ENCODE peak calls at places on chromosome 21, in five cellular contexts. B is HL-60, O is activated B cell treated with CpG ODN at 0.5 μM for 24 hours, C is MM.1S, T is bronchial epithelial cell. G is an unnamed sample.

GRCh38 chr21:43283136-43283924 is 114.5 kb downstream of the CRYAA start:
- DNase-seq in B (no peak), O (no peak), C (no peak), T (no peak), G (no peak)

GRCh38 chr21:17250651-17251294 is 262.1 kb upstream of the CXADR start:
- DNase-seq in B (no peak), O (no peak), C (no peak), T (no peak), G (no peak)

GRCh38 chr21:36183144-36183795 is 26.6 kb downstream of the DOP1B start:
- DNase-seq in B (peak; percentile 49), O (no peak), C (no peak), T (peak; percentile 11), G (no peak)

GRCh38 chr21:27397578-27397977 is 430.7 kb upstream of the ADAMTS5 start:
- DNase-seq in B (no peak), O (no peak), C (no peak), T (no peak), G (no peak)

GRCh38 chr21:42671778-42672593 is 18.6 kb downstream of the PDE9A start:
- DNase-seq in B (no peak), O (no peak), C (no peak), T (peak; percentile 57), G (no peak)

GRCh38 chr21:37521658-37522057 is 155.1 kb downstream of the DYRK1A start:
- DNase-seq in B (no peak), O (no peak), C (no peak), T (no peak), G (no peak)

GRCh38 chr21:30227633-30228404 is 11.9 kb upstream of the CLDN8 start:
- DNase-seq in B (peak; percentile 23), O (no peak), C (no peak), T (peak; percentile 100), G (no peak)

GRCh38 chr21:43905726-43906455 is 40.9 kb downstream of the AGPAT3 start:
- DNase-seq in B (no peak), O (no peak), C (no peak), T (no peak), G (no peak)

GRCh38 chr21:34132905-34133304 is 59.5 kb downstream of the MRPS6 start:
- DNase-seq in B (no peak), O (no peak), C (no peak), T (no peak), G (no peak)

GRCh38 chr21:42039911-42040351 is 29.8 kb upstream of the ZBTB21 start:
- DNase-seq in B (no peak), O (no peak), C (no peak), T (no peak), G (no peak)

DNA sequence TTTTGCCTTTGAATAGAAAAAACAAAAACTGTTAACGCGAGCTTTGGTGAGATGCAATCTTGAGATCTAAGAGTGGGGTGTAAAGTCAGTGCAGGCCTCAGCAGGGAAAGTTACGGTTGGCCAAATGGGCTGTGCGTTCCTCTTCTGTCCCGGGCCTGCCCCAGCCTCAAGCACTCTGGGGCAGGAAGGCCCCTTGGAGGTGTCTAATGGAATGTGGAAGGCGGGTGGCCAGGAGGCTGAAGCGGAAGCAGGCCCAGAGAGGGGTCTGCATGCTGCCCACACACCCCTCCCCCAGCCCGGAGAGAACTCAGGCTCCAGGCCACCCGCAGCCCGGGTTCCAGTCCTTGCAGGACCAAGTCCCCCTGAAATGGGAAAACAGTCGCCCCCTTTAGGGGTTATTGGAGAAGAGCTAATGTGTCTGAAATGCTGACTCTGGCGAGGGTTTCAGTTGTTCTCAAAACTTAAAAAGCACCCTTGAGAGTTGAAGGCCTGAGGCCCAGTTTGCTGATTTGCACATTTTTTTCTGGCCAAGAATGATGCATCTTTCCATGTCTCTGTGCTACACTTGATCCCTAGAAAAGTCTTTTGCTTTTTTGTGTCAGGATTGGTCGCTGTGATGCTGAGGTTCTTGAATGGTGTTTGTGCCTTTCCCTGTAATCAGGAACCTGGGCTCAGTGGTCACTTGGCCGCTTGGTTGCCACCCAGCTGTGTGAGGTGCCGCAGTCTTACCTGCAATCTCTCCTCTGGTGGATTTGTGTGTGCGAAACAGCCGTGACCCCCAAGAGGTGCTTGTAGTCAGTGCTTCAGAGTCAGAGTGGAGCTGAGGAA is 2.0 kb downstream of the COL18A1 start:
- DNase-seq in B (no peak), O (no peak), C (no peak), T (no peak), G (no peak)
- TF ChIP-seq CTCF in B (no peak), O (no peak), C (no peak), T (no peak), G (no peak)

DNA sequence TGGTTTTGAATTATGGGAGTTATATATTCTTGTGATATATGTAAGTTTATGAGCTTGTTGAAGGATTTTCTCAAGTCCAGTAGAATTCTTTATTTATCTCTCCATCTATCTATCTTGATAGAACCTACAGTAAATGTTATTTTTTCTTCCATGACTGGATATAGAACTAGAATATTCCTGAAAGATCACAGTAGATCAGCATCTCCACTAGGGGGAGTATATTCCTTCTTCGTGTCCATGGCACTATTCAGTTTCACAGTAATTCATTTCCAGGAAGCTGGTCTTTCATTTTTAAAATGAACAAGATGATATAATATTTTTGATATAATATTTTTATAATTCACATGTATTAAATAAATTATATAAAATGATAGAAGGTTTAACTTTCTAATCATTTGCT is 18.8 kb downstream of the TMPRSS15 start:
- DNase-seq in B (no peak), O (no peak), C (peak; percentile 57), T (peak; percentile 3), G (no peak)
- TF ChIP-seq CTCF in B (peak; percentile 32), O (no peak), C (peak; percentile 66), T (no peak), G (no peak)

GRCh38 chr21:14955936-14956520 is 108.8 kb downstream of the NRIP1 start:
- DNase-seq in B (no peak), O (no peak), C (no peak), T (peak; percentile 81), G (no peak)

GRCh38 chr21:14956826-14957225 is 108.0 kb downstream of the NRIP1 start:
- DNase-seq in B (no peak), O (no peak), C (no peak), T (peak; percentile 86), G (no peak)

GRCh38 chr21:14949603-14950002 is 115.2 kb downstream of the NRIP1 start:
- DNase-seq in B (no peak), O (no peak), C (no peak), T (no peak), G (no peak)

GRCh38 chr21:14957836-14958235 is 107.0 kb downstream of the NRIP1 start:
- DNase-seq in B (no peak), O (no peak), C (no peak), T (peak; percentile 63), G (no peak)

DNA sequence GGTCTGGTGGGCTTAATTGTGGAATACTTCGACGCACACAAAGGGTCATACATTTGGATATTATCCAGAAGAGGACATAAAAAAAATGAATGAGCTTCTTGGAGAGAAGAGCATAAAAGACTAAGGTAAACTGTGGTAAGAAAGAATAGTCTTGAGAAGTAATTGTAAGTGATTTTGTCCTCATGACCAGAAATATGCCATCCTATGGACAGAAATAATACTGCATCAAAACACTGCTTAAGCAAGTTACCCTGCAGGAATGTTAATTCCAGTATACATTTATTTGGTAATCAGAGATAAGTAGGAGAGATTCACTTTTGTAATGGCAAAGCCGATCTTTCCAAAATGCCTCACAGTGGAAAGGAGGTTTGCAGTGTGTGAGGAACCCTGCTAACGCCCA is 111.9 kb downstream of the NRIP1 start:
- DNase-seq in B (no peak), O (no peak), C (no peak), T (no peak), G (no peak)
- TF ChIP-seq CTCF in B (no peak), O (no peak), C (no peak), T (no peak), G (no peak)

GRCh38 chr21:16215193-16215592 is 485.4 kb downstream of the USP25 start:
- DNase-seq in B (no peak), O (no peak), C (no peak), T (no peak), G (no peak)
- TF ChIP-seq CTCF in B (no peak), O (no peak), C (no peak), T (no peak), G (no peak)

GRCh38 chr21:28832013-28832714 is 160.5 kb downstream of the LTN1 start:
- DNase-seq in B (no peak), O (no peak), C (peak; percentile 30), T (peak; percentile 92), G (no peak)

GRCh38 chr21:28833181-28833580 is 159.5 kb downstream of the LTN1 start:
- DNase-seq in B (peak; percentile 6), O (no peak), C (no peak), T (peak; percentile 35), G (no peak)

GRCh38 chr21:28834335-28835238 is 158.1 kb downstream of the LTN1 start:
- DNase-seq in B (no peak), O (no peak), C (no peak), T (peak; percentile 22), G (no peak)

GRCh38 chr21:28832715-28833061 is 160.0 kb downstream of the LTN1 start:
- DNase-seq in B (no peak), O (no peak), C (no peak), T (no peak), G (no peak)

DNA sequence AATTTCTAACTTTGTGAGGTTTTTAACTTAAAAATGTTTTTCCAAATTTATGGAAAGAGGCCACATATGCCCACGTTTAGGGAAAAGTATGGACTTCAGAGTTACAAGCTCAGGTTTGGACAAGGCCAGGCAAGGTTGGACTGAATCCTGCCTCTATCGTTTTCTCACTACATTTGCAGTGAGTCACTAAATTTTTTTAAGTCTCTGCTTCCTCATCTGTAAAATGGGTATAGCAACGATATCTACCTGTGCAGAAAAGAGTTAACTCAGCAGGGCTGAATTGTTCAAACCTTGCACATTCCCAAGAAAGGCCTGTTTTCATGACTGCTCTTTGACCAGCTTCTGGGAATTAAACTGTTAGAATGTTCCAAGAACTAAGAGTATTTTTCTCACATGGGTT is 159.1 kb downstream of the LTN1 start:
- DNase-seq in B (no peak), O (no peak), C (no peak), T (no peak), G (no peak)
- TF ChIP-seq CTCF in B (no peak), O (no peak), C (no peak), T (no peak), G (no peak)

GRCh38 chr21:40847956-40848355 is 998 bp upstream of the DSCAM start:
- DNase-seq in B (no peak), O (no peak), C (no peak), T (no peak), G (no peak)

GRCh38 chr21:40853956-40854688 is 7.2 kb upstream of the DSCAM start:
- DNase-seq in B (no peak), O (no peak), C (no peak), T (no peak), G (no peak)

GRCh38 chr21:40851749-40852148 is 4.8 kb upstream of the DSCAM start:
- DNase-seq in B (no peak), O (no peak), C (no peak), T (no peak), G (no peak)

GRCh38 chr21:40850071-40850470 is 3.1 kb upstream of the DSCAM start:
- DNase-seq in B (peak; percentile 67), O (no peak), C (no peak), T (peak; percentile 60), G (no peak)

GRCh38 chr21:40852563-40852962 is 5.6 kb upstream of the DSCAM start:
- DNase-seq in B (no peak), O (no peak), C (no peak), T (no peak), G (no peak)
- TF ChIP-seq CTCF in B (no peak), O (no peak), C (peak; percentile 5), T (no peak), G (no peak)